ENCODE peak calls at places on chromosomes 7 and 10, in ten cellular contexts. I is transverse colon, Z is psoas muscle, P is tibial nerve, J is tibial artery, B is colonic mucosa, Q is PC-3, W is esophagus squamous epithelium, M is hepatocyte, U is Peyer's patch. G is an unnamed sample. For H3K4me1, the result is how much of the 10 kb centered on the place peaks cover.

GRCh38 chr10:422232-422631 is 267.2 kb downstream of the DIP2C start:
- DNase-seq in P (no peak), Z (no peak), U (no peak), B (no peak), I (no peak), J (no peak), Q (no peak), M (no peak), W (no peak), G (no peak)

GRCh38 chr7:114432627-114433026 is 18.0 kb downstream of the FOXP2 start:
- DNase-seq in B (no peak), Z (no peak), J (no peak), U (no peak), P (no peak), Q (no peak), M (no peak), I (no peak), W (no peak), G (no peak)

GRCh38 chr7:73567701-73568685 is 10.4 kb downstream of the TBL2 start:
- DNase-seq in W (no peak), Z (no peak), U (no peak), I (no peak), J (no peak), P (no peak), B (no peak), Q (peak), M (no peak), G (no peak)

GRCh38 chr10:126014309-126014708 is 117.9 kb downstream of the FANK1 start:
- DNase-seq in U (no peak), W (no peak), Z (no peak), Q (peak), P (no peak), J (no peak), I (no peak), B (no peak), M (no peak), G (no peak)

GRCh38 chr10:69742356-69742695 is 59.4 kb upstream of the COL13A1 start:
- DNase-seq in U (no peak), W (no peak), P (no peak), J (no peak), M (no peak), Q (no peak), I (no peak), Z (no peak), B (no peak), G (no peak)

GRCh38 chr10:6274040-6274439 is 71.3 kb downstream of the PFKFB3 start:
- DNase-seq in J (no peak), Z (no peak), I (no peak), U (no peak), W (no peak), Q (no peak), P (no peak), M (no peak), B (no peak), G (no peak)

GRCh38 chr7:136502162-136502561 is 366.3 kb upstream of the CHRM2 start:
- DNase-seq in P (no peak), U (no peak), Z (no peak), W (no peak), Q (no peak), I (no peak), M (no peak), B (no peak), J (no peak), G (no peak)

GRCh38 chr10:72044417-72045041 is 43.8 kb downstream of the SPOCK2 start:
- DNase-seq in U (no peak), I (no peak), J (peak), Z (peak), B (no peak), M (peak), Q (no peak), W (no peak), P (no peak), G (no peak)

GRCh38 chr7:105759670-105760548 is 116.5 kb downstream of the ATXN7L1 start:
- DNase-seq in Q (peak), J (peak), I (peak), U (peak), P (peak), Z (no peak), W (no peak), B (peak), M (peak), G (no peak)

GRCh38 chr10:103666109-103666508 is 172.6 kb downstream of the NEURL1 start:
- DNase-seq in J (no peak), W (no peak), Q (peak), P (no peak), U (no peak), B (peak), I (no peak), M (no peak), Z (peak), G (no peak)

GRCh38 chr10:87605656-87606308 is 53.9 kb upstream of the PAPSS2 start:
- DNase-seq in U (no peak), I (no peak), P (no peak), M (no peak), Z (no peak), Q (no peak), W (no peak), J (no peak), B (no peak), G (no peak)

GRCh38 chr10:15485684-15486316 is 114.7 kb upstream of the FAM171A1 start:
- DNase-seq in Q (no peak), W (no peak), J (peak), P (no peak), M (no peak), I (no peak), Z (no peak), U (no peak), B (no peak), G (no peak)

GRCh38 chr7:6424702-6425072 is 23.1 kb downstream of the DAGLB start:
- DNase-seq in P (no peak), U (no peak), I (no peak), B (no peak), J (no peak), Z (no peak), M (no peak), Q (no peak), W (no peak), G (no peak)

GRCh38 chr10:121281576-121281975 is 316.7 kb downstream of the FGFR2 start:
- DNase-seq in B (no peak), U (no peak), M (no peak), P (no peak), I (no peak), W (no peak), J (no peak), Q (no peak), Z (no peak), G (no peak)

GRCh38 chr7:20785211-20786048 is 1.3 kb downstream of the SP8 start:
- DNase-seq in M (peak), Q (peak), J (no peak), P (no peak), I (no peak), U (no peak), W (no peak), Z (no peak), B (no peak), G (no peak)

GRCh38 chr10:59323831-59324401 is 38.4 kb downstream of the FAM13C start:
- DNase-seq in P (no peak), J (no peak), B (no peak), I (no peak), M (no peak), Q (no peak), W (no peak), Z (no peak), U (no peak), G (no peak)

GRCh38 chr7:37344886-37345579 is 103.6 kb downstream of the ELMO1 start:
- DNase-seq in J (no peak), Q (no peak), I (no peak), W (no peak), B (no peak), Z (no peak), U (peak), P (no peak), M (no peak), G (no peak)

GRCh38 chr7:22597845-22598244 is 97.9 kb upstream of the STEAP1B start:
- DNase-seq in Q (peak), J (no peak), M (no peak), B (no peak), I (no peak), Z (no peak), P (no peak), W (no peak), U (no peak), G (no peak)

GRCh38 chr10:110336111-110336721 is 31.5 kb upstream of the SMNDC1 start:
- DNase-seq in I (no peak), W (no peak), J (no peak), Z (no peak), Q (peak), B (no peak), U (no peak), P (peak), M (peak), G (no peak)

GRCh38 chr7:42071372-42072261 is 165.4 kb downstream of the GLI3 start:
- DNase-seq in Z (no peak), J (no peak), W (no peak), P (no peak), Q (no peak), I (no peak), M (peak), B (no peak), U (no peak), G (no peak)

GRCh38 chr7:106372121-106372520 is 87.3 kb upstream of the NAMPT start:
- DNase-seq in I (no peak), B (no peak), J (no peak), U (no peak), Z (no peak), M (no peak), W (no peak), Q (peak), P (no peak), G (no peak)

GRCh38 chr7:17651926-17652385 is 288.3 kb downstream of the SNX13 start:
- DNase-seq in Q (peak), Z (no peak), B (no peak), W (no peak), M (peak), I (no peak), U (no peak), J (no peak), P (peak), G (no peak)

GRCh38 chr10:62638062-62638477 is 166.4 kb upstream of the ADO start:
- DNase-seq in U (peak), I (no peak), M (no peak), B (no peak), Q (no peak), Z (no peak), J (peak), W (no peak), P (peak), G (no peak)

GRCh38 chr10:74081192-74081803 is 69.3 kb downstream of the AP3M1 start:
- DNase-seq in M (peak), Z (no peak), Q (peak), W (no peak), U (peak), B (peak), I (peak), J (peak), P (peak), G (no peak)

GRCh38 chr7:39271386-39271785 is 293.7 kb downstream of the POU6F2 start:
- DNase-seq in Z (no peak), U (no peak), I (peak), P (no peak), Q (peak), M (peak), W (no peak), B (peak), J (peak), G (no peak)

GRCh38 chr7:27946351-27946750 is 206.4 kb downstream of the TAX1BP1 start:
- DNase-seq in B (no peak), Z (no peak), I (no peak), Q (no peak), P (no peak), J (no peak), W (no peak), M (no peak), U (no peak), G (no peak)

GRCh38 chr10:46222364-46222935 is 64.3 kb upstream of the ANTXRL start:
- DNase-seq in Q (no peak), U (no peak), I (no peak), J (no peak), W (no peak), Z (no peak), P (no peak), B (no peak), M (no peak), G (no peak)

GRCh38 chr10:8360365-8360764 is 305.9 kb downstream of the GATA3 start:
- DNase-seq in B (no peak), J (no peak), Z (no peak), M (no peak), Q (no peak), U (no peak), W (no peak), P (no peak), I (no peak), G (no peak)

GRCh38 chr10:14126697-14127440 is 203.9 kb downstream of the FRMD4A start:
- DNase-seq in B (no peak), P (no peak), I (no peak), J (no peak), W (no peak), U (no peak), Z (no peak), M (no peak), Q (peak), G (no peak)

GRCh38 chr10:124912487-124912886 is 29.4 kb upstream of the ZRANB1 start:
- DNase-seq in W (no peak), U (no peak), P (no peak), Z (no peak), J (no peak), M (no peak), B (no peak), I (no peak), Q (no peak), G (no peak)

GRCh38 chr10:64014281-64014680 is 493.1 kb downstream of the REEP3 start:
- DNase-seq in J (no peak), Q (no peak), B (no peak), I (no peak), W (no peak), P (no peak), Z (no peak), M (no peak), U (no peak), G (no peak)

GRCh38 chr7:158120751-158121150 is 466.9 kb downstream of the PTPRN2 start:
- DNase-seq in B (no peak), M (no peak), I (no peak), U (no peak), Q (no peak), J (no peak), W (no peak), Z (peak), P (no peak), G (no peak)

GRCh38 chr7:111676811-111677210 is 114.5 kb upstream of the IMMP2L start:
- DNase-seq in B (no peak), Q (no peak), W (no peak), J (no peak), U (no peak), M (no peak), Z (no peak), P (no peak), I (no peak), G (no peak)

GRCh38 chr7:37901236-37901827 is 15.3 kb downstream of the SFRP4 start:
- DNase-seq in J (no peak), M (peak), I (no peak), U (no peak), Z (no peak), B (no peak), P (no peak), Q (peak), W (no peak), G (no peak)

GRCh38 chr7:154965014-154965413 is 37.9 kb downstream of the PAXIP1 start:
- DNase-seq in J (no peak), U (no peak), W (no peak), Q (no peak), M (no peak), P (no peak), B (no peak), Z (no peak), I (no peak), G (no peak)

GRCh38 chr10:106175760-106176377 is 988.6 kb downstream of the SORCS1 start:
- DNase-seq in Q (peak), B (no peak), U (no peak), W (no peak), J (no peak), P (no peak), I (no peak), Z (no peak), M (peak), G (no peak)

DNA sequence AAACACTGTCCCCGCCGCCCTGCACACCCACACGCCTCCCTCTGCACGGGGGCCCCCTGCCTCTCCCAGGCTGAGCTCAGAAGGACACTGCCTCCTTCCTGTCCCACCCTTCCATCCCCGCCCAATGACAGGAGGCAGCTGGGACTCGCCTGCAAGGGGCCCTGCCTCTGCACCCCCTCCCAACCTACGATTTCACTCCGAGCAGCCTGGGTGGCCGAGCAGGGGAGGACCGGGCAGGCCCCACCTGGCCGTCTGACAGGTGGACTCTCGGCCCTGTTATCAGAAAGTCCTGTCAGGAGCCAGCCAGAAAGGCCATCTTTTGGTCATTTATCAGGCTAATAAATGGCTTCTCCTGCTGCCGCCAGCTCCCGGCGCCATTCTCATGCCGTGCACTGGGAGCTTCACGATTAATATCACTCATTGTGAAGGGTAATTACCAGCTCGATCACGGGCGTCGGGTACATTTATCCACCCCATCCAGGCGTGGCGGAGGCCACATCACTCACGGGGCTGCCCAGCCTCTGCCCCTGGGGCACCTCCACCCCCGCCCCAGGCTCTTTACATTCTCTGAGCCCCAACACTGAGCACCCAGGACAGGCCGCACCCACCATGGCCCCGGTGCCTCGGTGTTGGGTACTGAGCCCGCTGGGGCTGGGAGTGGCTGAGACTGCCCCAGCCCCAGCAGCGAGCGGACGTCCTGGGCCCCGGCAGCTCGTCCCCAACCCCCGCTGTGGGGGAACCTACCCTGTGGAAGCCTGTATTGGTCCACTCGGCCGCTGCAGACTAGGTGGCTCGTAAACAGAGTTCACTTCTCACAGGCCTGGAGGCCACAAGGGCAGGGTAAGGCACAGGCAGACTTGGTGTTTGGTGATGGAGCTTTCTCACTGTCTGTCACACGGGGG is 183.8 kb downstream of the ELFN1 start:
- DNase-seq in M (no peak), B (no peak), Q (no peak), P (no peak), Z (peak), I (peak), U (no peak), W (no peak), J (peak), G (no peak)
- H3K4me3 ChIP-seq in M (no peak), B (no peak), Q (no peak), P (no peak), Z (no peak), I (no peak), U (no peak), W (no peak), J (no peak), G (no peak)

DNA sequence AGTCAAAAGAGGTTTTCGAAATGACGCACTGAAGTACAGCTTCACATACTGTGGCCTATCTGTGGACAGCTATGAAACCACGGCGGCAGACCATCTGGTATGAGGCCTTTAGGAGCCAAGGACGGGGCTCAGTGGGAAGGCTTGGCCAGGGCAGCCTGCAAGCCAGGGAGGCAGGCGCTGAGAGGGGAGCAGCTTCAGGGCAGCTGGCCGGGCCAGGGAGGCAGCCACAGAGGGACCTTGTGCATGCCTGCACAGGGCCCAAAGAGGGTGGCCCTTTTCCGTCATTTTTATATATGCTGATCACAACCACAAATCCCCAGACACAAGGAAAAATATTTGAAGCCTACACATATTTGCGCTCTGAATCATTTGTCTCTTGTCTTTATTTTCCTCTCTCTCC is 13.5 kb downstream of the CALD1 start:
- DNase-seq in Q (no peak), J (peak), P (no peak), M (no peak), W (no peak), U (no peak), I (peak), Z (peak), B (no peak), G (no peak)
- H3K4me1 ChIP-seq in Q (under half), J (half or more), P (under half), M (under half), W (under half), U (under half), I (under half), Z (under half), B (under half), G (under half)

GRCh38 chr7:116524221-116524608 is 621 bp upstream of the CAV1 start:
- DNase-seq in J (no peak), P (no peak), I (no peak), Z (no peak), M (no peak), U (no peak), Q (no peak), W (no peak), B (no peak), G (no peak)
- H3K27ac ChIP-seq in J (peak), P (peak), I (peak), Z (peak), M (no peak), U (peak), Q (peak), W (peak), B (peak), G (no peak)

DNA sequence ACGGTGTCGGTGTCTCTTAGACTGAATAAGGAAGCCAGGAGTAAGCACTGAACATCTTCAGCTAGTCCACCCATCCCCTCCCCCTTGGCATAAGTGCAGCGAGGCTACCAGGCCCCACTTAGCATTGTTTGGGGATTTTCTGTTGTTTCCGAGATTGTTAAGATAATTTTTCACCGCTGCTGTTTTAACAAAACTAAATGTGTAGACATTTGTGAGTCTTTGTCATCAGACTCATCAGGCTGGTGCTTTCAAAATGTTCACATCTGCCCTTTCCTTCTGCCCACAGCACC is 21.0 kb upstream of the GOT1 start:
- DNase-seq in Q (no peak), U (no peak), I (no peak), J (no peak), W (no peak), B (no peak), Z (no peak), M (no peak), P (no peak), G (no peak)
- H3K4me3 ChIP-seq in Q (no peak), U (no peak), I (no peak), J (no peak), W (no peak), B (no peak), Z (no peak), M (no peak), P (no peak), G (no peak)